ENCODE peak calls at places on chromosome 3, in eight cellular contexts. C, R, Y, D, M, X, J and W are unnamed samples.
A peak's percentile ranks its signal among the peaks of the same experiment; 100 is the strongest.

GRCh38 chr3:142857056-142857455 is 31.8 kb downstream of the PCOLCE2 start:
- DNase-seq in C (no peak), J (no peak), X (peak; percentile 27), M (peak; percentile 84), Y (peak; percentile 51), D (peak; percentile 51), R (no peak), W (no peak)

GRCh38 chr3:138389144-138389601 is 40.8 kb downstream of the MRAS start:
- DNase-seq in D (no peak), X (no peak), C (no peak), Y (no peak), M (no peak), J (no peak), R (no peak), W (no peak)

GRCh38 chr3:122576174-122576940 is 1.1 kb upstream of the PARP15 start:
- DNase-seq in M (no peak), R (no peak), Y (no peak), J (no peak), C (no peak), X (no peak), D (no peak), W (no peak)

GRCh38 chr3:46460051-46460450 is 4.7 kb downstream of the LTF start:
- DNase-seq in R (no peak), X (no peak), M (no peak), D (no peak), J (no peak), Y (no peak), C (no peak), W (no peak)

GRCh38 chr3:172746476-172746875 is 4.0 kb upstream of the ECT2 start:
- DNase-seq in D (no peak), J (no peak), Y (no peak), M (no peak), C (no peak), X (no peak), R (no peak), W (no peak)

GRCh38 chr3:38229036-38229435 is 36.6 kb upstream of the SLC22A13 start:
- DNase-seq in C (no peak), X (no peak), D (no peak), J (no peak), R (no peak), Y (no peak), M (no peak), W (no peak)

GRCh38 chr3:189646902-189647542 is 15.8 kb downstream of the TP63 start:
- DNase-seq in D (no peak), C (no peak), Y (no peak), R (no peak), M (no peak), J (no peak), X (no peak), W (no peak)

GRCh38 chr3:170740285-170740684 is 129.7 kb downstream of the RPL22L1 start:
- DNase-seq in C (no peak), M (no peak), Y (no peak), X (no peak), R (no peak), J (no peak), D (no peak), W (no peak)

GRCh38 chr3:124584552-124585391 is 145.5 kb upstream of the UMPS start:
- DNase-seq in C (no peak), M (peak; percentile 95), X (peak; percentile 86), Y (peak; percentile 90), D (peak; percentile 85), J (peak; percentile 19), R (no peak), W (peak; percentile 55)

GRCh38 chr3:6860911-6861330 is at the start of gene GRM7:
- DNase-seq in C (no peak), X (no peak), Y (peak; percentile 79), R (no peak), D (no peak), M (peak; percentile 19), J (no peak), W (no peak)

GRCh38 chr3:10702961-10703740 is 112.9 kb upstream of the SLC6A11 start:
- DNase-seq in J (no peak), X (no peak), C (no peak), M (no peak), D (no peak), R (no peak), Y (peak; percentile 88), W (peak; percentile 8)

GRCh38 chr3:135967867-135968266 is 2.3 kb downstream of the PPP2R3A start:
- DNase-seq in X (no peak), J (no peak), C (no peak), R (no peak), Y (no peak), D (no peak), M (peak; percentile 12), W (no peak)

GRCh38 chr3:16329792-16330061 is 64.7 kb downstream of the OXNAD1 start:
- DNase-seq in C (no peak), Y (peak; percentile 83), R (no peak), D (no peak), X (no peak), M (no peak), J (no peak), W (no peak)

GRCh38 chr3:130846181-130846580 is 47.7 kb upstream of the ATP2C1 start:
- DNase-seq in J (no peak), C (no peak), Y (no peak), X (no peak), D (no peak), R (no peak), M (no peak), W (no peak)

GRCh38 chr3:130849111-130849552 is 44.8 kb upstream of the ATP2C1 start:
- DNase-seq in C (no peak), X (peak; percentile 70), M (peak; percentile 94), R (no peak), Y (no peak), J (no peak), D (no peak), W (no peak)

GRCh38 chr3:130854208-130854864 is 39.5 kb upstream of the ATP2C1 start:
- DNase-seq in M (no peak), Y (no peak), C (no peak), R (no peak), X (no peak), J (no peak), D (no peak), W (peak; percentile 16)

GRCh38 chr3:130850846-130851245 is 43.0 kb upstream of the ATP2C1 start:
- DNase-seq in X (no peak), M (no peak), R (no peak), C (no peak), D (no peak), Y (no peak), J (no peak), W (no peak)

DNA sequence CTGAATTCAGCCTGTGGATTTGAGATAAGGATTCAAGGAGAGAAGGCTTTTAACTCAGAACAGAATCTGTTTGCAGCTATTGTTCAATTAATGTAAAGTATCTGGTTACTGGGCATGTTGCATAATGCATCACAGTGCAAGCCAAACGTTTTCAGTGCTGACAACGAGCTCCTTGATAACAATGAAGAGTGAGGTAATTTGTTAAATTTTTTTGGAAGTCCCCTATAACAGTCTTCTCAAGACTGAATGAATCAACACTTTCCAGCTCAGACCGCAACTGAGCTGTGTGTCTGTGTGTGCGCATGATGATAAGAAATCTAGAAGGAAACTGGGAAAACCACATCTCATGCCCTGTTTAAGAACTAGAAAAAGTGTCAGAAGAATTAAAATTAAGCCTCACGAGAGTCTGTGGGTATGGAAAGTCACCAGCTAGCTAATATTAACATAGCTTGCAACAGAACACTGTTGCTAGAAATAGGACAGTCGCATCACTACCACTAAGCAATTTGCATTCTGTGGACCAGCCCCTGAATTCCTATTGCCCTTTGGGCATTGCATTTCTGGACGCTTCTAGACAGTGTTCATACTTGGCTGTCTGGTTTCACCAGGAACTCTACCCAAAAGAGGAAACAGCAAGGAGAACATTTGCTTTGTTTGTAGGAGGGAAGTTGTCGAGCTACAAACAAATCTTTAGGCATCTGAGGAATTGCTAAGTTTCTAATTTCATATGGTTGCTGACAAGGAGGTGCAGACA is 43.7 kb upstream of the ATP2C1 start:
- DNase-seq in R (no peak), X (no peak), D (no peak), Y (no peak), C (peak; percentile 21), J (peak; percentile 55), M (peak; percentile 38), W (peak; percentile 27)
- H3K4me3 ChIP-seq in R (no peak overlapping the region), X (no peak overlapping the region), D (peak overlapping the region; percentile 60), Y (no peak overlapping the region), C (no peak overlapping the region), J (no peak overlapping the region), M (no peak overlapping the region), W (peak overlapping the region; percentile 83)

DNA sequence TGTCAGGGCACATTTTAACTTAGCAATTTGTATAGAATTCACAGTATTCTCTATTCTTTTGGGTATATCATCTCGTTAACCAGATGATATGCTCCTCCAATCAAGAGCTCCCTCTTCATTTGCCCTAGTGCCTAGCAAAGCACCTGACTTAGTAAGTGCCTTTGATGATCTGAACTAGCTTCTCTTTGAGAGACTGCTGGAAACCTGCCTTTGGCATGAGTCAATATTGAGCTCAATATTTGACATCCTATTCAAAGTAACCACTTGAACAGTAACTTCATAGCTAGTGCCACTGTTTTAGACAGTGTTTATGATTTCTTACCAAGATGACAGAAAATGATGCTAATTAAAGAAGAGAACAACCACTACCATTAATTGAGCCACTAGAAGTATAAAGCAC is 696.3 kb upstream of the UBE2E2 start:
- DNase-seq in X (no peak), R (no peak), Y (no peak), C (no peak), J (no peak), M (no peak), D (no peak), W (no peak)
- H3K27ac ChIP-seq in X (no peak overlapping the region), R (no peak overlapping the region), Y (no peak overlapping the region), C (no peak overlapping the region), J (no peak overlapping the region), M (no peak overlapping the region), D (no peak overlapping the region), W (no peak overlapping the region)

GRCh38 chr3:180253283-180253682 is 216.5 kb upstream of the PEX5L start:
- DNase-seq in M (no peak), R (no peak), D (no peak), X (no peak), C (no peak), Y (no peak), J (no peak), W (no peak)

GRCh38 chr3:180246688-180247195 is 210.0 kb upstream of the PEX5L start:
- DNase-seq in R (no peak), C (no peak), Y (no peak), J (no peak), M (no peak), D (no peak), X (no peak), W (no peak)

GRCh38 chr3:180252683-180253082 is 215.9 kb upstream of the PEX5L start:
- DNase-seq in D (no peak), R (no peak), Y (no peak), X (no peak), C (no peak), J (no peak), M (no peak), W (no peak)

DNA sequence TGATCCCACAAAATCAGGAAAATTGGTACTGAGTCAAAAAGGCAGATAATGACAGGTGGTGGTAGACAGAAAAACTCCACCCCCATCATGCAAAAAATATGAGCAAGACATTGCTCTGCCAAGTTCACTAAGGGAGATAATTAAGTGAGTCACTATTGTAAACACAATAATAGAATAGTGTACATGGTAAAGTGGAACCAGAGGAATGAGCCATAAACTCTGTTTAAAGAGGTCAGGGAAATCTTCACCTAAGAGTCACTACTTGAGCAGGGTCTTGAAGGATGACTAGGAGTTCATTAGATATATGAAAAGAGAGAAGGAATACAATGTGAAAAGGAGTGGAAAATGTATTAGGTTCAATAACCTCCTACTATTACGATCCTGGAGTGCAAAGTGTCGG is 213.4 kb upstream of the PEX5L start:
- DNase-seq in C (no peak), X (no peak), R (no peak), Y (no peak), D (no peak), M (no peak), J (no peak), W (no peak)
- H3K4me1 ChIP-seq in C (no peaks in the 10 kb centered on the region), X (no peaks in the 10 kb centered on the region), R (no peaks in the 10 kb centered on the region), Y (peaks cover 3% of the 10 kb centered on the region), D (no peaks in the 10 kb centered on the region), M (no peaks in the 10 kb centered on the region), J (no peaks in the 10 kb centered on the region), W (no peaks in the 10 kb centered on the region)

GRCh38 chr3:183959214-183959613 is 58.5 kb downstream of the ABCC5 start:
- DNase-seq in Y (no peak), M (no peak), D (no peak), X (peak; percentile 20), R (no peak), C (no peak), J (no peak), W (no peak)
- H3K4me3 ChIP-seq in Y (no peak overlapping the region), M (no peak overlapping the region), D (no peak overlapping the region), X (no peak overlapping the region), R (no peak overlapping the region), C (no peak overlapping the region), J (no peak overlapping the region), W (no peak overlapping the region)